ENCODE peak calls at places on chromosomes 6 and 20, in ten cellular contexts. J is activated B cell treated with CpG ODN at 0.5 μM for 24 hours, S is GM12865, O is mucosa of descending colon, L is left ventricle myocardium inferior, Z is IMR-90, U is heart left ventricle, M is GM13976, F is neural progenitor cell, W is foreskin fibroblast. E is an unnamed sample.

GRCh38 chr6:41353333-41353732 is 17.9 kb downstream of the NCR2 start:
- DNase-seq in J (peak; percentile 7), S (no peak), O (no peak), L (no peak), Z (no peak), U (no peak), M (no peak), F (no peak), W (no peak), E (no peak)

GRCh38 chr20:2470051-2470431 is 548 bp downstream of the SNRPB start:
- DNase-seq in J (no peak), S (peak; percentile 81), O (peak; percentile 52), L (no peak), Z (peak; percentile 55), U (peak; percentile 30), M (peak; percentile 77), F (peak; percentile 49), W (peak; percentile 17), E (no peak)

GRCh38 chr20:51132286-51132810 is 109.4 kb upstream of the KCNG1 start:
- DNase-seq in J (no peak), S (no peak), O (peak; percentile 82), L (no peak), Z (peak; percentile 37), U (no peak), M (no peak), F (no peak), W (no peak), E (no peak)

GRCh38 chr6:169251371-169251802 is 2.3 kb downstream of the THBS2 start:
- DNase-seq in J (no peak), S (no peak), O (no peak), L (no peak), Z (no peak), U (no peak), M (no peak), F (no peak), W (no peak), E (no peak)

GRCh38 chr20:31537859-31538245 is 23.6 kb downstream of the HM13 start:
- DNase-seq in J (no peak), S (no peak), O (no peak), L (no peak), Z (no peak), U (no peak), M (no peak), F (no peak), W (no peak), E (no peak)

GRCh38 chr20:24663496-24663895 is 194.1 kb downstream of the SYNDIG1 start:
- DNase-seq in J (no peak), S (no peak), O (no peak), L (no peak), Z (no peak), U (no peak), M (no peak), F (no peak), W (no peak), E (no peak)

GRCh38 chr6:166446146-166446545 is 63.4 kb upstream of the MPC1 start:
- DNase-seq in J (no peak), S (no peak), O (no peak), L (no peak), Z (no peak), U (no peak), M (no peak), F (no peak), W (no peak), E (no peak)

GRCh38 chr6:41638801-41639555 is 710 bp downstream of the MDFI start:
- DNase-seq in J (no peak), S (no peak), O (peak; percentile 18), L (no peak), Z (no peak), U (no peak), M (no peak), F (peak; percentile 73), W (no peak), E (no peak)

GRCh38 chr20:47727170-47727880 is 58.0 kb downstream of the SULF2 start:
- DNase-seq in J (peak; percentile 73), S (peak; percentile 83), O (peak; percentile 55), L (peak; percentile 55), Z (no peak), U (peak; percentile 53), M (peak; percentile 78), F (no peak), W (no peak), E (no peak)

GRCh38 chr20:47724910-47725247 is 60.4 kb downstream of the SULF2 start:
- DNase-seq in J (no peak), S (no peak), O (no peak), L (no peak), Z (no peak), U (no peak), M (no peak), F (no peak), W (no peak), E (no peak)

GRCh38 chr20:47724398-47724797 is 60.9 kb downstream of the SULF2 start:
- DNase-seq in J (no peak), S (no peak), O (no peak), L (no peak), Z (no peak), U (no peak), M (no peak), F (peak; percentile 46), W (no peak), E (no peak)

GRCh38 chr20:47726632-47727031 is 58.6 kb downstream of the SULF2 start:
- DNase-seq in J (no peak), S (no peak), O (no peak), L (no peak), Z (no peak), U (no peak), M (no peak), F (no peak), W (no peak), E (no peak)

GRCh38 chr20:47725248-47725973 is 59.9 kb downstream of the SULF2 start:
- DNase-seq in J (peak; percentile 65), S (peak; percentile 92), O (peak; percentile 85), L (peak; percentile 47), Z (peak; percentile 73), U (peak; percentile 77), M (peak; percentile 89), F (peak; percentile 88), W (peak; percentile 53), E (peak; percentile 72)
- TF ChIP-seq CTCF in J (no peak), S (peak; percentile 93), O (peak; percentile 94), L (peak; percentile 90), Z (peak; percentile 80), U (peak; percentile 84), M (peak; percentile 71), F (peak; percentile 98), W (peak; percentile 86), E (peak; percentile 97)

GRCh38 chr6:150975136-150975535 is 109.6 kb downstream of the MTHFD1L start:
- DNase-seq in J (no peak), S (no peak), O (no peak), L (no peak), Z (no peak), U (no peak), M (no peak), F (no peak), W (no peak), E (no peak)
- TF ChIP-seq CTCF in J (no peak), S (no peak), O (no peak), L (no peak), Z (no peak), U (no peak), M (no peak), F (no peak), W (no peak), E (no peak)

DNA sequence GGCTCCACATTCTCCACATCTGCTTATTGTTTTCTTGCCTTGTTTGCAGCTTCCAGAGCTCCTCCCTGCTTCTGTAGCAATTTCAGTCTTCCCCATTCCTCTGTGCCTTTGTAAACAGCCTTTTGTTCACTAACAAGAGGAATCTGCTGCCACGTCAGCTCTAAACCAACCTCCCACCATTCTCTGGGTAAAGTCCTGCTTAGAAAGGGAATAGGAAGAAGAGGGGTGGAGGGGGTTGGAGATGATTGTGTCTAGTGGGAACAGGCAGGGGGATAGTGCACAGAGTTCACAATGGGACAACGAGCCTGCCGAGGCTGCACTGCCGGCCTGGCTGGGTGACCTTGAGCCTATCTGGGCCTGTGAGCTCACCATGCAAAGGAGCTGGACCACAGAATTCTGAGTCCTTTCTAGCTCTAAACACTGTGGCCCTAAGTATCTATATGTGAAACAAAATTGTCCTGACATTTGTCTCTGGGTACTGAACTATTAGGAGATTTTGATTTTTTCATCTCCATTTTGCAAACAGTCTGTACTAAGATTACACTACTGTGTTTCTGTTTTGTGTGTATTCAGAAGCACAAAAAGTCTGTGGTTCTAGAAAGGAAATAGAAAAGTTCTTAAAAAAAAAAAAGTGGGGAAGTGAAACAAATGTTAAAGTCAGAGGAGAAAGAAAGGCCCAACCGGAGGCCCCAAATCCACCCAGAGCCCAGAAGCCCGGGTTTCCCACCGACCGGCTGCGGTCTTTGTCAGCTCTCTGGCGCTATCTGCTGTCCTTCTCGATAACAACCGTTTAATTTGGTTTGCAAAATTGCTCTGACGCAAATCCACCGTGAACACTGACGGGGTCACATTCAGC is 1.4 kb upstream of the PRND start:
- DNase-seq in J (peak; percentile 64), S (peak; percentile 93), O (peak; percentile 80), L (peak; percentile 68), Z (peak; percentile 67), U (peak; percentile 77), M (peak; percentile 94), F (peak; percentile 92), W (peak; percentile 74), E (peak; percentile 47)
- TF ChIP-seq CTCF in J (peak; percentile 47), S (peak; percentile 71), O (peak; percentile 15), L (peak; percentile 80), Z (peak; percentile 88), U (peak; percentile 84), M (peak; percentile 72), F (peak; percentile 82), W (peak; percentile 58), E (peak; percentile 79)

GRCh38 chr20:8798505-8798904 is 270.4 kb upstream of the PLCB4 start:
- DNase-seq in J (no peak), S (no peak), O (no peak), L (no peak), Z (no peak), U (peak; percentile 19), M (no peak), F (no peak), W (no peak), E (no peak)

GRCh38 chr20:8796088-8796665 is 272.7 kb upstream of the PLCB4 start:
- DNase-seq in J (no peak), S (no peak), O (no peak), L (no peak), Z (peak; percentile 26), U (no peak), M (no peak), F (no peak), W (no peak), E (no peak)

GRCh38 chr20:8803065-8803464 is 265.8 kb upstream of the PLCB4 start:
- DNase-seq in J (no peak), S (no peak), O (no peak), L (no peak), Z (no peak), U (peak; percentile 23), M (no peak), F (no peak), W (no peak), E (no peak)

GRCh38 chr20:8801686-8802085 is 267.2 kb upstream of the PLCB4 start:
- DNase-seq in J (no peak), S (no peak), O (no peak), L (no peak), Z (no peak), U (no peak), M (no peak), F (no peak), W (no peak), E (no peak)

DNA sequence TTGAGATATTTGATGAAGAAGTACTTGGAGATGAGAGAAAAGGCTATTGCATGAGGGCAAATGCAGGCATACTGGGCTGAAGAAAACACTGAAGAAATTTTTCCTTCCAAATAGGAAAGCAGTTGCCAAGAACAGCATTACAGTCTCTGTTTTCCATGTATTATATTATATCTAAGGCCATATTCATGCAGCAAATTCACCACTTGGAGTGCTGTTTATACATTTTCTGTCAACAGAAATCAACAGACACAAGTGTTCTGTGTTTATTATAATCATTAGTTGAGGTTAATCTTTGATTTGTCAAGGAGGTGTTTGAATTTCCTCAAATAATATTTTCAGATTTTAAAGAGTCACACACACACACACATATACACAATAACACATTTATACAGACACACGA is 268.8 kb upstream of the PLCB4 start:
- DNase-seq in J (no peak), S (no peak), O (no peak), L (no peak), Z (no peak), U (no peak), M (no peak), F (no peak), W (no peak), E (no peak)
- TF ChIP-seq CTCF in J (no peak), S (no peak), O (no peak), L (peak; percentile 18), Z (no peak), U (no peak), M (no peak), F (no peak), W (no peak), E (peak; percentile 10)

E was measured in progenitor cell of endocrine pancreas.